ENCODE peak calls at places on chromosome 12, in seven cellular contexts. Y, R, Z, W, D, G and Q are unnamed samples.

GRCh38 chr12:53423597-53423996 is at the start of gene AMHR2:
- DNase-seq in Y (no peak), R (no peak), Z (no peak), W (no peak), D (no peak), G (no peak), Q (no peak)

GRCh38 chr12:123384994-123385376 is 1.1 kb downstream of the KMT5A start:
- DNase-seq in Y (no peak), R (no peak), Z (no peak), W (no peak), D (no peak), G (no peak), Q (no peak)

GRCh38 chr12:62737201-62737600 is 197.7 kb downstream of the PPM1H start:
- DNase-seq in Y (no peak), R (no peak), Z (no peak), W (no peak), D (no peak), G (no peak), Q (no peak)

GRCh38 chr12:24565300-24565699 is 383.6 kb downstream of the BCAT1 start:
- DNase-seq in Y (no peak), R (no peak), Z (no peak), W (no peak), D (no peak), G (no peak), Q (no peak)

GRCh38 chr12:56998981-56999380 is 7.4 kb downstream of the ZBTB39 start:
- DNase-seq in Y (no peak), R (no peak), Z (no peak), W (no peak), D (no peak), G (peak; percentile 69), Q (no peak)

GRCh38 chr12:19150273-19150895 is 20.9 kb downstream of the PLEKHA5 start:
- DNase-seq in Y (no peak), R (no peak), Z (no peak), W (no peak), D (no peak), G (no peak), Q (no peak)

GRCh38 chr12:89706551-89707348 is 1.9 kb downstream of the ATP2B1 start:
- DNase-seq in Y (peak; percentile 3), R (no peak), Z (no peak), W (no peak), D (no peak), G (no peak), Q (peak; percentile 4)

GRCh38 chr12:88805692-88806091 is 225.4 kb upstream of the KITLG start:
- DNase-seq in Y (no peak), R (no peak), Z (no peak), W (no peak), D (no peak), G (no peak), Q (no peak)

GRCh38 chr12:29858270-29858786 is 74.6 kb upstream of the TMTC1 start:
- DNase-seq in Y (no peak), R (no peak), Z (no peak), W (no peak), D (peak; percentile 83), G (peak; percentile 4), Q (no peak)

GRCh38 chr12:27396416-27396815 is 50.1 kb upstream of the SMCO2 start:
- DNase-seq in Y (no peak), R (no peak), Z (no peak), W (no peak), D (no peak), G (no peak), Q (no peak)

GRCh38 chr12:30862486-30862885 is 64.1 kb upstream of the TSPAN11 start:
- DNase-seq in Y (peak; percentile 28), R (no peak), Z (no peak), W (no peak), D (peak; percentile 49), G (no peak), Q (no peak)

GRCh38 chr12:94705656-94706055 is 55.3 kb upstream of the TMCC3 start:
- DNase-seq in Y (no peak), R (no peak), Z (no peak), W (no peak), D (no peak), G (no peak), Q (no peak)

GRCh38 chr12:109523504-109523903 is 46.1 kb downstream of the UBE3B start:
- DNase-seq in Y (no peak), R (no peak), Z (no peak), W (no peak), D (no peak), G (no peak), Q (no peak)

DNA sequence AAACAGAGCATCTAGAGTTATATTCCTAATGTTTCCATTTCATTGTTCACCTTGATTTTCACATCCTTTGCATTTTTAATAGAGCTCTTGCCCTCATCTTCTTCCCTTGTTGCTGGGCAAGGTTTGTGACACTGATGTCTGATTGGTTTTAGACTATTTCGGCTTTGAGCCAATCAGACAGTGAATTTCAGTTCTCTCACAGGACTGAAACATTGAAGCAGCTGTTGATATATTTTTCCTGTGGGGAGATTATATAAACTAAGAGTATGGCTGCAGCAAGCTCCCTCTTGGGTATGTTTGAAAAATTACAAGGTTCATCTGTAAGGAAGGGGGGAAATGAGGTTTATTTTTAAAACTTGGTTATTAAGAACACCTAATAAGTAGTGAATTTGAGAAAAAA is 51.2 kb downstream of the ATF7IP start:
- DNase-seq in Y (peak; percentile 74), R (peak; percentile 33), Z (no peak), W (no peak), D (no peak), G (no peak), Q (no peak)
- TF ChIP-seq CTCF in Y (peak; percentile 50), R (no peak), Z (no peak), W (no peak), D (no peak), G (no peak), Q (peak; percentile 15)

GRCh38 chr12:116319316-116319715 is 41.8 kb upstream of the MED13L start:
- DNase-seq in Y (no peak), R (no peak), Z (no peak), W (no peak), D (no peak), G (no peak), Q (no peak)

GRCh38 chr12:116319851-116320621 is 42.5 kb upstream of the MED13L start:
- DNase-seq in Y (peak; percentile 12), R (no peak), Z (no peak), W (no peak), D (peak; percentile 70), G (no peak), Q (no peak)

GRCh38 chr12:116318738-116319050 is 41.2 kb upstream of the MED13L start:
- DNase-seq in Y (no peak), R (no peak), Z (no peak), W (peak; percentile 26), D (peak; percentile 86), G (no peak), Q (no peak)

GRCh38 chr12:116317139-116317538 is 39.6 kb upstream of the MED13L start:
- DNase-seq in Y (no peak), R (no peak), Z (no peak), W (no peak), D (no peak), G (no peak), Q (no peak)

DNA sequence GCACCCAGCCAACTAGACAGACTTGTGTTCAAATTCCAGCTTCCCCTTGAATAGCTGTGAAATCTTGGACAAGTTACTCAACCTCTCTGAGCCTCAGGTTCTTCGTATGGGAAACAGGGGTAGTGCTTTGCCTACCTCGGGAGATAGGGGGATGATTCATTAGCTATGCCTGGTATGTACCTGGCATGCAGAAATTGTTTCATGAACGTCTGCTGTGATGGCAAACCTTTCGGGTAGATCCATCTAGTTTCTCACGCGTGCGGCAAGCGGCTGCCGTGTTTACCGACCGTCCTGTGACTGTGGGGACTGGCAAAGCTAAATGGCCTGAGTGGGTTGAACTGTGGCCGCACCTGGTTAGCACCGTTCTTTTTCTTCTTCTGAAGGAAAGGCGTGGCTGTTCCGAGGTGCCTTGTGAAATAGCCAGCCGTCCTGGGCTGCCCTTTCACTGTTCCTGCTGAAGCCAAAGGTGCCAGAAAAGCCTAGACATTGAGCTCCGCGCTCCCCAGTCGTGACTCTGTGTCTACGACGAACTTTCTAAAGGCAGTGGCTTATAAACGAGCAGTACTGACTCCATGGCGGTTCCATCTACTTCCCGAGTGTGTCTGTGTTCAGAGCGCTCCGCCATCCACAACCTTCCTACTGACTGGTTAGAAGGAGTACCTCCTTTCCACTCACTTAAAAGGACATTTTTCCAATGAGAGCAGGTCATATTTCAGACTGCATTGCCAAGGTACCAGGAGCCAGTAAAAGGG is 40.7 kb upstream of the MED13L start:
- DNase-seq in Y (no peak), R (no peak), Z (no peak), W (peak; percentile 32), D (peak; percentile 64), G (no peak), Q (no peak)
- H3K4me3 ChIP-seq in Y (no peak overlapping the region), R (no peak overlapping the region), Z (no peak overlapping the region), W (peak overlapping the region; percentile 25), D (peak overlapping the region; percentile 16), G (no peak overlapping the region), Q (no peak overlapping the region)

DNA sequence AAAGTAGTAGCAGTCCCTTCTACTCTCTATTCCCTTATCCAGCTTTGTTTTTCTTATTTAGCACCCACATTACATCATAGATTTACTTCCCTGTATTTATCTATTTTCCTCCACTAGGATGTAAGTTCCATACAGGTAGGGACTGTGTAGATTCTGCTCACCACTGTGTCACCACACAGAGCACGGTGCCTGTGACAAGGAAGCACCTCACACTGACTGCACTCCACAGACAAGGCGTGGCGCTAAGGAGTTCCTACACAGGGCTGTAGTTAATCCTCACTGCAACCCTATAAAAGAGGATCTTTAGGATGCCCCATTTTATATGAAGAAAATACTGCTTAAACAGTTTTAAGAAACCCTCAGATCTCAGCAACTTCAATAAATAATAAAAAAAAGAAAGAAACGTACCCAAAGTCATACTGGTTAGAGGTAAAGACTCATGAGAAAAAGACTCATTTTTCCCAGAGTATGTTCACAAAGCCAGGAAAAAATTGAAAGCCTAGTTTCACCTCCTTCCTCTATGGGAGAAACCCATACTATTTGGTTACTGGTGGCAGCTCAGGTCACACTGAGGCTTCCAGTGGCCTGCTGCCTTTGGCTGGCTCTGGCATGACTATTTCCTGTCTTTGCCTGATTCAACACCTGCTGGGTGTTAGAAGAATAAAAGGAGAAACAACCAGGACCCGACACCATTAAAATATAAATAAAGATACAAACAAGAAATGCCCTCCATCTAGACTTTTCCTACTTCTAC is 36.9 kb downstream of the RAD9B start:
- DNase-seq in Y (no peak), R (no peak), Z (no peak), W (no peak), D (no peak), G (no peak), Q (no peak)
- H3K4me1 ChIP-seq in Y (peaks cover 74% of the 10 kb centered on the region), R (peaks cover 4% of the 10 kb centered on the region), Z (no peaks in the 10 kb centered on the region), W (peaks cover 16% of the 10 kb centered on the region), D (peaks cover 7% of the 10 kb centered on the region), G (peaks cover 54% of the 10 kb centered on the region), Q (peaks cover 2% of the 10 kb centered on the region)

GRCh38 chr12:110821917-110822316 is 24.9 kb upstream of the CCDC63 start:
- DNase-seq in Y (no peak), R (no peak), Z (no peak), W (no peak), D (no peak), G (no peak), Q (no peak)
- TF ChIP-seq CTCF in Y (no peak), R (no peak), Z (no peak), W (no peak), D (no peak), G (no peak), Q (no peak)

DNA sequence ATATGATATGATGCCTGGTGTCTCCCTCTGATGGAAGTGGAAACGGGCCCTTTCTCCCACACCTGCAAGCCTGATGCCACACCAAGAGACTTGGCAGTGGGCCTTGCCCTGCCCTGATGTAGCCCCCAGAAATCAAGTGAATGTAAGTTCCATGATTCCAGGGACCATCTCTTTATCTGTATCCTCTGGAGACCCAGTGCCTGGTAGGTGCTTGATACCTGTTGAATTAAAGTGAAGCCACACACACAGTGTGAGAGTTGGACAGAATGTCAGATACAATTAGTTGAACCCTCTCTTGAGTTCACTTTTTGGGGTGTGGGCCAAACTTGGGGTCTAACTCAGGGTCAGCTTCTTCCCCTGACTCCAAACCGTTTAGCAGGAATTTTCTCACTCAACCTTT is 4.8 kb upstream of the RAB35 start:
- DNase-seq in Y (no peak), R (no peak), Z (no peak), W (no peak), D (no peak), G (no peak), Q (no peak)
- H3K4me3 ChIP-seq in Y (no peak overlapping the region), R (no peak overlapping the region), Z (no peak overlapping the region), W (no peak overlapping the region), D (no peak overlapping the region), G (peak overlapping the region; percentile 44), Q (no peak overlapping the region)